ENCODE peak calls at places on chromosomes 1 and 21, in ten cellular contexts. S is heart right ventricle; F is fibroblast of lung; U is IMR-90; W is CD8-positive, alpha-beta memory T cell; I is psoas muscle; D is aorta; X is PC-3; J is GM23338; H is BE2C. E is an unnamed sample.

GRCh38 chr1:236426215-236426614 is 32.1 kb downstream of the EDARADD start:
- DNase-seq in S (no peak), F (no peak), U (no peak), W (no peak), I (no peak), D (no peak), X (no peak), J (no peak), H (no peak), E (no peak)

GRCh38 chr21:31888936-31889371 is 16.1 kb downstream of the HUNK start:
- DNase-seq in S (no peak), F (no peak), U (no peak), W (no peak), I (no peak), D (no peak), X (peak; percentile 50), J (peak; percentile 88), H (no peak), E (no peak)

GRCh38 chr1:15001317-15001900 is 152.1 kb upstream of the TMEM51 start:
- DNase-seq in S (no peak), F (no peak), U (no peak), W (no peak), I (no peak), D (no peak), X (no peak), J (no peak), H (no peak), E (no peak)

GRCh38 chr1:203120325-203121138 is 7.0 kb upstream of the ADORA1 start:
- DNase-seq in S (no peak), F (no peak), U (no peak), W (no peak), I (no peak), D (no peak), X (no peak), J (no peak), H (no peak), E (no peak)

GRCh38 chr1:19322481-19322880 is 10.4 kb downstream of the SLC66A1 start:
- DNase-seq in S (no peak), F (no peak), U (no peak), W (no peak), I (no peak), D (no peak), X (no peak), J (no peak), H (no peak), E (no peak)

GRCh38 chr1:237975903-237976302 is 85.2 kb upstream of the ZP4 start:
- DNase-seq in S (no peak), F (no peak), U (no peak), W (no peak), I (no peak), D (no peak), X (no peak), J (no peak), H (no peak), E (no peak)

GRCh38 chr1:187408217-187409004 is 579.7 kb downstream of the PLA2G4A start:
- DNase-seq in S (no peak), F (peak; percentile 84), U (peak; percentile 37), W (no peak), I (no peak), D (no peak), X (no peak), J (no peak), H (no peak), E (no peak)

GRCh38 chr1:150111670-150112069 is 38.0 kb upstream of the PLEKHO1 start:
- DNase-seq in S (no peak), F (no peak), U (no peak), W (no peak), I (no peak), D (no peak), X (no peak), J (no peak), H (no peak), E (no peak)

GRCh38 chr1:201648066-201648910 is 109.4 kb downstream of the NAV1 start:
- DNase-seq in S (peak; percentile 68), F (peak; percentile 71), U (peak; percentile 75), W (no peak), I (peak; percentile 57), D (peak; percentile 67), X (peak; percentile 27), J (peak; percentile 72), H (peak; percentile 66), E (peak; percentile 75)
- H3K36me3 ChIP-seq in S (no peaks in the 10 kb centered on the region), F (peaks cover 15% of the 10 kb centered on the region), U (peaks cover 2% of the 10 kb centered on the region), W (no peaks in the 10 kb centered on the region), I (no peaks in the 10 kb centered on the region), D (no peaks in the 10 kb centered on the region), X (no peaks in the 10 kb centered on the region), J (no peaks in the 10 kb centered on the region), H (no peaks in the 10 kb centered on the region), E (no peaks in the 10 kb centered on the region)

DNA sequence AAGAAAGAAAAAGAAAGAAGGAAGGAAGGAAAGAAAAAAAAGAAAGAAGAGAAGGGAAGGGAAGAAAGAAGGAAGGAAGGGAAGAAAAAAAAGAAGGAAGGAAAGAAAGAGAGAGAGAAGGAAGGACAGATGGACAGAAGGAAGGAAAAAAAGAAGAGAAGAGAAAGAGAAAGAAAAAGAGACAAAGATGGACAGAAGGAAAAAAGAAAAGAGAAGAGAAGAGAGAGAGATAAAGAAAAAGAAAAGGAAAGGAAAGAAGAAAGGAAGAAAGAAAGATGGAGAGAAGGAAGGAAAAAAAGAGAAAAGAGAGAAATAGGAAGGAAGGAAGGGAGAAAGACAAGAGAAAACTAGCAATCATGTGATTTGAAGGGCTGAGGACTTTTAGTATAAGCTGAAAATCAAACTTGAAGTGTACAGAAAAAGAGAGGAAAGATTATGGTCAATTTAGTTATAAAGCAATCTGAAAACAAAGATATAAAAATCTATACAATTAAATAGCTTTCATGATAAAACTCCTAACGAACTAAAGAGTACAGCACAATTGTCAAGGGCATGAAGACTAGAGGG is 115.3 kb downstream of the LTN1 start:
- DNase-seq in S (no peak), F (no peak), U (no peak), W (no peak), I (no peak), D (no peak), X (no peak), J (no peak), H (no peak), E (no peak)
- H3K36me3 ChIP-seq in S (no peaks in the 10 kb centered on the region), F (peaks cover 1% of the 10 kb centered on the region), U (peaks cover 10% of the 10 kb centered on the region), W (peaks cover 34% of the 10 kb centered on the region), I (peaks cover 95% of the 10 kb centered on the region), D (peaks cover 13% of the 10 kb centered on the region), X (peaks cover 38% of the 10 kb centered on the region), J (peaks cover 15% of the 10 kb centered on the region), H (peaks cover 24% of the 10 kb centered on the region), E (peaks cover 25% of the 10 kb centered on the region)

GRCh38 chr1:161132410-161133219 is at the start of gene DEDD:
- DNase-seq in S (peak; percentile 90), F (peak; percentile 96), U (peak; percentile 96), W (peak; percentile 91), I (peak; percentile 95), D (peak; percentile 96), X (peak; percentile 97), J (peak; percentile 97), H (peak; percentile 92), E (peak; percentile 95)

GRCh38 chr1:161130266-161130665 is 2.2 kb downstream of the DEDD start:
- DNase-seq in S (no peak), F (no peak), U (no peak), W (no peak), I (no peak), D (no peak), X (no peak), J (no peak), H (no peak), E (no peak)

GRCh38 chr1:161127649-161128048 is 4.8 kb downstream of the DEDD start:
- DNase-seq in S (no peak), F (no peak), U (no peak), W (no peak), I (no peak), D (no peak), X (no peak), J (no peak), H (no peak), E (no peak)

GRCh38 chr1:161131721-161132409 is 602 bp downstream of the DEDD start:
- DNase-seq in S (no peak), F (peak; percentile 40), U (peak; percentile 24), W (no peak), I (no peak), D (no peak), X (no peak), J (peak; percentile 22), H (no peak), E (no peak)

DNA sequence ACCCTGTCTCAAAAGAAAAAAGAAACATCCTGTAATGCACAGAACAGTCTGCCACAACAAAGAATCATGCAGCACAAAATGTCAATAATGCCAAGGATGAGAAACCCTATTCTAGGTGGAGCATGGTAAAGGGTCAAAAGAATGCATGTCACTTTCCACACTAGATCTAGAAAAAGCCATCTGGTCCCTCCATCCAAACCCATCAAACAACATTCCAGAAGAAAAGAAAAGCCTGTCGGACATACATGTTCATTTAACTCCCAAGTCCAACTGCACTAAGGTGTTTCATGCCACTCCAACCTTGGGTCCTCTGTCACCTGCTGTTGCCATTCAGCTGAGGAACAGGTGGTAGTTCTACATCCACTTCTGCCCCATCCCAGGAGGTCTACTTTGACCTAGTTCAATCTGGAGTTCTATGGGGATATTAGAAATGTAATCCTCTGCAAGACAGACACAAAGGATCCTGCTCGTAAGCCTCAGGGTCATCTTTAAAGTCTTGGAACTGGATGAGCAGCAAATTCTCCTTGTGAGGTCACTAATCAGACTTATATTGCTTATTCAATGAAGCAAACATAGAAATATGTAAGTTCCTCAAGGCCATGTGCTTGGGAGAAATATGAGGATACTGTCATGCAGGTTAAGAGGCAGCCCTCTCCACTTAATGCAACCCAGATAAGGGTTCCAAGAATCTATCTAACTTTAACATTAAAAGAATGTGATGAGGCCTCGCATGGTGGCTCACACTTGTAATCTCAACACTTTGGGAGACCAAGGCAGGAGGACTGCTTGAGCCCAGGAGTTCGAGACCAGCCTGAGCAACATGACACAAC is 3.7 kb downstream of the DEDD start:
- DNase-seq in S (no peak), F (no peak), U (no peak), W (no peak), I (no peak), D (no peak), X (no peak), J (no peak), H (no peak), E (no peak)
- H3K36me3 ChIP-seq in S (no peaks in the 10 kb centered on the region), F (peaks cover 25% of the 10 kb centered on the region), U (peaks cover 25% of the 10 kb centered on the region), W (peaks cover 21% of the 10 kb centered on the region), I (peaks cover 69% of the 10 kb centered on the region), D (peaks cover 6% of the 10 kb centered on the region), X (peaks cover 42% of the 10 kb centered on the region), J (peaks cover 25% of the 10 kb centered on the region), H (peaks cover 61% of the 10 kb centered on the region), E (no peaks in the 10 kb centered on the region)

GRCh38 chr1:66951513-66951912 is 26.7 kb downstream of the MIER1 start:
- DNase-seq in S (no peak), F (peak; percentile 95), U (peak; percentile 90), W (no peak), I (no peak), D (no peak), X (no peak), J (no peak), H (no peak), E (no peak)
- H3K36me3 ChIP-seq in S (no peaks in the 10 kb centered on the region), F (peaks cover 2% of the 10 kb centered on the region), U (peaks cover 25% of the 10 kb centered on the region), W (peaks cover 31% of the 10 kb centered on the region), I (peaks cover 89% of the 10 kb centered on the region), D (peaks cover 2% of the 10 kb centered on the region), X (peaks cover 38% of the 10 kb centered on the region), J (peaks cover 19% of the 10 kb centered on the region), H (peaks cover 4% of the 10 kb centered on the region), E (peaks cover 6% of the 10 kb centered on the region)

GRCh38 chr1:2255420-2256369 is 27.6 kb downstream of the SKI start:
- DNase-seq in S (no peak), F (peak; percentile 73), U (peak; percentile 73), W (peak; percentile 92), I (peak; percentile 16), D (no peak), X (peak; percentile 59), J (peak; percentile 61), H (no peak), E (no peak)
- H3K36me3 ChIP-seq in S (no peaks in the 10 kb centered on the region), F (peaks cover 2% of the 10 kb centered on the region), U (peaks cover 15% of the 10 kb centered on the region), W (peaks cover 4% of the 10 kb centered on the region), I (no peaks in the 10 kb centered on the region), D (no peaks in the 10 kb centered on the region), X (peaks cover 13% of the 10 kb centered on the region), J (no peaks in the 10 kb centered on the region), H (peaks cover 3% of the 10 kb centered on the region), E (no peaks in the 10 kb centered on the region)

E was measured in pancreas.